ENCODE peak calls at places on chromosomes 4 and X, in seven cellular contexts. L is heart left ventricle, O is A549, A is Peyer's patch, T is ovary, W is tibial nerve, F is esophagus squamous epithelium. B is an unnamed sample.

GRCh38 chr4:143337600-143338287 is 1.1 kb downstream of the GAB1 start:
- DNase-seq in L (peak; percentile 71), O (no peak), A (peak; percentile 80), T (peak; percentile 68), W (peak; percentile 44), F (no peak), B (peak; percentile 55)

GRCh38 chr4:118389731-118390520 is 37.1 kb upstream of the PRSS12 start:
- DNase-seq in L (no peak), O (no peak), A (no peak), T (no peak), W (no peak), F (no peak), B (no peak)

GRCh38 chr4:14218641-14219040 is 591.1 kb upstream of the BOD1L1 start:
- DNase-seq in L (peak; percentile 21), O (no peak), A (no peak), T (no peak), W (no peak), F (no peak), B (no peak)

GRCh38 chrX:45761920-45762319 is 561.2 kb upstream of the DIPK2B start:
- DNase-seq in L (no peak), O (no peak), A (no peak), T (no peak), W (no peak), F (no peak), B (no peak)

GRCh38 chr4:170868191-170868590 is 778.4 kb upstream of the AADAT start:
- DNase-seq in L (no peak), O (no peak), A (no peak), T (no peak), W (no peak), F (no peak), B (no peak)

GRCh38 chrX:3191821-3192220 is 150.6 kb downstream of the ARSF start:
- DNase-seq in L (no peak), O (no peak), A (no peak), T (no peak), W (no peak), F (no peak), B (no peak)

GRCh38 chr4:8318509-8318908 is 49.0 kb downstream of the HTRA3 start:
- DNase-seq in L (no peak), O (no peak), A (no peak), T (no peak), W (no peak), F (no peak), B (no peak)

GRCh38 chrX:13000311-13000811 is 25.5 kb downstream of the TMSB4X start:
- DNase-seq in L (peak; percentile 58), O (no peak), A (no peak), T (no peak), W (no peak), F (no peak), B (no peak)

GRCh38 chr4:22191565-22192301 is 243.2 kb upstream of the KCNIP4 start:
- DNase-seq in L (no peak), O (no peak), A (no peak), T (no peak), W (no peak), F (no peak), B (no peak)

GRCh38 chr4:87718221-87718620 is 68.1 kb downstream of the DMP1 start:
- DNase-seq in L (peak; percentile 74), O (no peak), A (no peak), T (no peak), W (peak; percentile 24), F (no peak), B (no peak)

GRCh38 chr4:11487876-11488545 is 59.3 kb upstream of the HS3ST1 start:
- DNase-seq in L (no peak), O (no peak), A (no peak), T (no peak), W (no peak), F (no peak), B (no peak)

GRCh38 chrX:49840679-49841078 is 11.6 kb downstream of the PAGE4 start:
- DNase-seq in L (peak; percentile 73), O (peak; percentile 19), A (no peak), T (peak; percentile 44), W (peak; percentile 8), F (no peak), B (peak; percentile 30)

GRCh38 chrX:33134164-33134563 is 77.2 kb downstream of the DMD start:
- DNase-seq in L (no peak), O (no peak), A (no peak), T (no peak), W (no peak), F (no peak), B (no peak)

GRCh38 chr4:187726485-187726884 is 269.1 kb upstream of the ZFP42 start:
- DNase-seq in L (no peak), O (no peak), A (no peak), T (no peak), W (no peak), F (no peak), B (no peak)

GRCh38 chr4:83150563-83151330 is 36.2 kb upstream of the PLAC8 start:
- DNase-seq in L (no peak), O (no peak), A (no peak), T (no peak), W (no peak), F (no peak), B (peak; percentile 35)

DNA sequence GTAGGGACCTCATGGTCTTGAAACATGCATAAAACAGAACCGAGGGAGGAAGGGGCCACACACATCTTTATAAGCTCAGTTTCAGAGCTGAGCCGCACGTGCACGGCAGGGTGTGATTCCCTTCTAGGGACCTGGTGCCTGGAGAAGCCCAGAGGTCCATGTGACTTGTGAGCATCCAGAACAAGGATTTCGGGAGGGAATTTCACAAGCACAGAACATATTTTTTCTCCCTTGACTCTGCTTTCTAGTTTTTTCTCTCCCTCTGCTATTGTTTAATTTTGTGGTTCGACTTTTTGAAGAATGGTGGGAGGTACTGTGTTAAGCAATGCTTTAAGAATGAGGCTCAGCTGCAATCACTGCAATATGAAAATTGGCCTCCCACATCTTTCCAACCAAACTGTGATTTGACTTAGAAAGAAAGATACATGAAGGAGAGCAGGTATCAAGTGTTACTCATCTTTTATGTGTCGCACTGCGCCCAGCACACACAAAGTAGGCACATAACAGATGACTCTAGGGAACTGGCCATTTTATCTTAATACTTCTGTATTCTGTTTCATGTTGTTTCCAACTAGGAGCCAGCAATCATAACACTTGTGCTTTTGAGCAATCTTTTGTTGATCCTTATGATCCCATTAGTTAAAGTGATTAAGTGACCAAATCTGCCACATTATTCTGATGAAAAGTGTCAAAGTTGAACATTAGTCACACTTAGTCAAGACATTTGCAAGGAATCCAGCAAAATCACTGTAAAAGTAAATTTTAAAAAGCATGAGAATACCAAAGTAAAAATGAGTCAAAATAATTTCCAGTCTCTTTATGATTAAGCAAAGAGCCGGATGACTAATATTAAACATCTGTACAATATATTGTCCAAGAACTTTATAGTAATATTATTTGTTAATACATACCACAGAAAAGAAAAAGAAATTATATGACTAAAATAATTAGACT is 86.4 kb downstream of the SHISA3 start:
- DNase-seq in L (no peak), O (no peak), A (no peak), T (no peak), W (peak; percentile 49), F (no peak), B (no peak)
- H3K27ac ChIP-seq in L (no peak overlapping the region), O (no peak overlapping the region), A (no peak overlapping the region), T (no peak overlapping the region), W (no peak overlapping the region), F (no peak overlapping the region), B (no peak overlapping the region)

DNA sequence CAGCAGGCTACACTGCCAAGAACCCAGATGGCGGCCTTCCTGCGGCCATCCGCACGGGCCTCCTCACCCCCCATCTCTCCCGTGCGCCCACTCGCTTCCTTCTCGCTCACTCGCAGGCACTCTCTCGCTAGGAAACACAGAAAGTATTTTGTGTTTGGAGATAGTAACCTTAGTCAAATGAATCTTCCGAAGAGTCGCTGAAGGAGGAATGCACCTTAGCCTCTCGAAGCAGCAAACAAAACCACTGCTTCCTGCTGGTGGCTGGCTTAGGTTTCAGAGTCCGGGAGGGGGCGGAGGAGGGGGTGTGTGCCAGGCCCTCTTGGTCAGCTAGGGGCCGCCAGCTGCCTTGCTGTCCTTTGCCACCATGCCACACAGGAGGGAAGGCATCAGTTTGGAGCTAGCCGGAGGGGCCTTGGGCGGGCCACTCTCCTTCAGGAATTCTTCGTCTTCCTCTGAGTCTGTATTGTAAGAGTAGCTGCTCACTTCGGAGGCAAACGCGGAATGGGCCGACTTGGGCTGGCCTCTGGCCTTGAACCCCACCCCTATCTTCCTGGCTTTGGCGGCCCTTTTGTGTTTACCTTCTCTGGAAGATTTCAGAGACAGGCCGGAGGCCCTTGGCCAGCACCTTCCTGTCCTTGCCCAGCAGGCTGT is 73.2 kb upstream of the UCP1 start:
- DNase-seq in L (no peak), O (no peak), A (no peak), T (peak; percentile 72), W (no peak), F (no peak), B (no peak)
- TF ChIP-seq CTCF in L (no peak), O (no peak), A (no peak), T (peak; percentile 10), W (no peak), F (no peak), B (no peak)

DNA sequence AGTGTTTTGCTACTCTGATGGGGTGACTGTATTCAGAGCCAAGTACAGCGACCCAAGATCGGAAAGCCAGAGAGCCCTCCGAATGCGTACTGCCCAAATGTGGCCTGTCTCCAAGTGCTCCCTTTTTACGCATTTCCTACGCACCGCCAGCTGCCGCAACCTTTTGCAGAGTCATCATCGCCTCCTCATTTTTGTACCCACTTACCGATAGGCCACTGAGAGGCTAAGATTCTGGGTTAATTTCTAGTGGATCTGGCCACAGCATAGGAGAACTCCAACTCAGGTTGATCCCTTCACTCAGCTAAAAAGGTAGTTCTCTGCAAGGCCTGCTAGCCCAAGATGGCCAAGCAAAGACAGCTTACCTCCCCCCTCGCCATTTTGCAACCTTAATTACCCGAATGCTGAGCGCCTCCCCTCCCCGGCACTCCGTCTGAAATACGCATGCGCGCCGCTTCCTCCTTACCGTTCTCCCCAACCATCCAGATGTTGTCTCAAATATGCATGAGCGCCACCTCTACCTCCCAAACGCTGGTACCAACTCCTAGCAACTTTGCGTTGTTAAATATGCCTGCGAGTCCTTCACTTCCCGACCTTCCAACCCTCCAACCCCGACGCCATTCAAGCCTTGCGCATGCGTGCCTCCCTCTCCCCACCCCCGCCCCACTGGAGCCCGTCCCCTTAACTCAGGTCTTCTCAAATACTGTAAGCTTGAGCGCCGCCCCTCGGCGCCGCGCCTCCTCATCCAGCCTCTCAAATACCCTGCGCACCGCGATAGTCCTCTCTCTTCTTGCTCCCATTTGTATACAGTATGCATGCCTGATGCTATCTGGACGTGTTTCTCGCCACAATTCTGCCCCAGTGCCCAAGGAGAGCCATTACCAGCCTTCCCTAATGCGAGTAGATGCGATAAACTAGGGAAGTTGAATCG is 11.8 kb upstream of the ZCCHC13 start:
- DNase-seq in L (peak; percentile 93), O (peak; percentile 77), A (peak; percentile 89), T (peak; percentile 84), W (peak; percentile 84), F (peak; percentile 43), B (peak; percentile 87)
- TF ChIP-seq POLR2A in L (peak; percentile 61), O (peak; percentile 75), A (peak; percentile 39), T (peak; percentile 18), W (peak; percentile 59), F (peak; percentile 9), B (peak; percentile 41)

GRCh38 chr4:186366326-186366725 is 100.3 kb downstream of the F11 start:
- DNase-seq in L (no peak), O (no peak), A (no peak), T (no peak), W (no peak), F (no peak), B (no peak)

DNA sequence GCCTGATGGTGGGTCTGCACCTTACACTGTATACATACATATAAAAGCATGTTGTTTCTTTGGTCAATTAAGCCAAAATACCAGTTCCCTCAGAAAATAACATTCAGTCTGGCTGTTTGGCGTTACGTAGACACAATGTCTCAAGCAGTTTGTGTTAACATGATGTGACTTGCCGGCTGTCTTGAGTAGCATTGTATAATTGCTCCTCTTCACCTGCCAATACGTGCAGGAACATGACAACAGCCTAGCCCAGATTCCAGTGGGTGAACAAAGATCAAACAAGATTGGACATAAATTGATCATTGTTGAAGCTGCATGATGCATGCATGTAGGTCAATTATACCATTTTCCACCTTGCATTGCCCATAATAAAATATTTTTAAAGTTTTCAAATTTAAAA is 102.3 kb downstream of the F11 start:
- DNase-seq in L (no peak), O (no peak), A (no peak), T (no peak), W (no peak), F (no peak), B (no peak)
- H3K27ac ChIP-seq in L (no peak overlapping the region), O (no peak overlapping the region), A (no peak overlapping the region), T (no peak overlapping the region), W (no peak overlapping the region), F (no peak overlapping the region), B (no peak overlapping the region)